ENCODE peak calls at places on chromosomes 5 and 9, in eight cellular contexts. One of them, this sample, is unnamed.

GRCh38 chr9:93667006-93667405 is 90.6 kb downstream of the PHF2 start:
- DNase-seq in right atrium auricular region: no peak
- DNase-seq in AG04450: no peak
- DNase-seq in fibroblast of lung: no peak
- DNase-seq in left ventricle myocardium inferior: peak
- DNase-seq in DND-41: no peak
- DNase-seq in lower leg skin: peak
- DNase-seq in foreskin fibroblast: no peak
- DNase-seq in this sample: no peak

GRCh38 chr5:76290321-76290757 is 112.7 kb upstream of the IQGAP2 start:
- DNase-seq in right atrium auricular region: no peak
- DNase-seq in AG04450: no peak
- DNase-seq in fibroblast of lung: no peak
- DNase-seq in left ventricle myocardium inferior: no peak
- DNase-seq in DND-41: no peak
- DNase-seq in lower leg skin: no peak
- DNase-seq in foreskin fibroblast: no peak
- DNase-seq in this sample: no peak

GRCh38 chr9:7370378-7370777 is 429.2 kb downstream of the DMAC1 start:
- DNase-seq in right atrium auricular region: no peak
- DNase-seq in AG04450: no peak
- DNase-seq in fibroblast of lung: no peak
- DNase-seq in left ventricle myocardium inferior: no peak
- DNase-seq in DND-41: no peak
- DNase-seq in lower leg skin: no peak
- DNase-seq in foreskin fibroblast: no peak
- DNase-seq in this sample: no peak

GRCh38 chr9:114756920-114757319 is 48.9 kb downstream of the TNFSF15 start:
- DNase-seq in right atrium auricular region: no peak
- DNase-seq in AG04450: no peak
- DNase-seq in fibroblast of lung: no peak
- DNase-seq in left ventricle myocardium inferior: no peak
- DNase-seq in DND-41: no peak
- DNase-seq in lower leg skin: no peak
- DNase-seq in foreskin fibroblast: no peak
- DNase-seq in this sample: no peak

GRCh38 chr9:126149661-126150060 is 177.0 kb upstream of the MVB12B start:
- DNase-seq in right atrium auricular region: peak
- DNase-seq in AG04450: no peak
- DNase-seq in fibroblast of lung: no peak
- DNase-seq in left ventricle myocardium inferior: no peak
- DNase-seq in DND-41: no peak
- DNase-seq in lower leg skin: peak
- DNase-seq in foreskin fibroblast: no peak
- DNase-seq in this sample: no peak

GRCh38 chr5:180013660-180014059 is 57.9 kb downstream of the RNF130 start:
- DNase-seq in right atrium auricular region: no peak
- DNase-seq in AG04450: no peak
- DNase-seq in fibroblast of lung: no peak
- DNase-seq in left ventricle myocardium inferior: no peak
- DNase-seq in DND-41: no peak
- DNase-seq in lower leg skin: no peak
- DNase-seq in foreskin fibroblast: no peak
- DNase-seq in this sample: no peak

GRCh38 chr5:74145904-74146303 is 494.6 kb downstream of the ENC1 start:
- DNase-seq in right atrium auricular region: no peak
- DNase-seq in AG04450: no peak
- DNase-seq in fibroblast of lung: no peak
- DNase-seq in left ventricle myocardium inferior: no peak
- DNase-seq in DND-41: no peak
- DNase-seq in lower leg skin: no peak
- DNase-seq in foreskin fibroblast: no peak
- DNase-seq in this sample: no peak

GRCh38 chr9:33473216-33473615 is 508 bp downstream of the NOL6 start:
- DNase-seq in right atrium auricular region: no peak
- DNase-seq in AG04450: no peak
- DNase-seq in fibroblast of lung: no peak
- DNase-seq in left ventricle myocardium inferior: no peak
- DNase-seq in DND-41: no peak
- DNase-seq in lower leg skin: no peak
- DNase-seq in foreskin fibroblast: peak
- DNase-seq in this sample: no peak

GRCh38 chr9:135338546-135338945 is 141.0 kb upstream of the PPP1R26 start:
- DNase-seq in right atrium auricular region: no peak
- DNase-seq in AG04450: no peak
- DNase-seq in fibroblast of lung: no peak
- DNase-seq in left ventricle myocardium inferior: no peak
- DNase-seq in DND-41: no peak
- DNase-seq in lower leg skin: peak
- DNase-seq in foreskin fibroblast: no peak
- DNase-seq in this sample: no peak

GRCh38 chr5:100623719-100624118 is 88.5 kb downstream of the FAM174A start:
- DNase-seq in right atrium auricular region: no peak
- DNase-seq in AG04450: no peak
- DNase-seq in fibroblast of lung: peak
- DNase-seq in left ventricle myocardium inferior: no peak
- DNase-seq in DND-41: peak
- DNase-seq in lower leg skin: no peak
- DNase-seq in foreskin fibroblast: peak
- DNase-seq in this sample: no peak

GRCh38 chr5:13624283-13625074 is 320.0 kb downstream of the DNAH5 start:
- DNase-seq in right atrium auricular region: no peak
- DNase-seq in AG04450: no peak
- DNase-seq in fibroblast of lung: no peak
- DNase-seq in left ventricle myocardium inferior: no peak
- DNase-seq in DND-41: no peak
- DNase-seq in lower leg skin: no peak
- DNase-seq in foreskin fibroblast: no peak
- DNase-seq in this sample: no peak

GRCh38 chr5:32206053-32206452 is 31.9 kb upstream of the GOLPH3 start:
- DNase-seq in right atrium auricular region: no peak
- DNase-seq in AG04450: no peak
- DNase-seq in fibroblast of lung: no peak
- DNase-seq in left ventricle myocardium inferior: no peak
- DNase-seq in DND-41: no peak
- DNase-seq in lower leg skin: no peak
- DNase-seq in foreskin fibroblast: no peak
- DNase-seq in this sample: no peak

GRCh38 chr9:106482733-106483132 is 380.2 kb upstream of the ZNF462 start:
- DNase-seq in right atrium auricular region: no peak
- DNase-seq in AG04450: no peak
- DNase-seq in fibroblast of lung: peak
- DNase-seq in left ventricle myocardium inferior: no peak
- DNase-seq in DND-41: no peak
- DNase-seq in lower leg skin: no peak
- DNase-seq in foreskin fibroblast: peak
- DNase-seq in this sample: no peak

GRCh38 chr5:92514901-92515300 is 1066.1 kb downstream of the NR2F1-AS1 start:
- DNase-seq in right atrium auricular region: no peak
- DNase-seq in AG04450: no peak
- DNase-seq in fibroblast of lung: no peak
- DNase-seq in left ventricle myocardium inferior: no peak
- DNase-seq in DND-41: no peak
- DNase-seq in lower leg skin: no peak
- DNase-seq in foreskin fibroblast: peak
- DNase-seq in this sample: no peak

GRCh38 chr9:104107799-104108198 is 13.7 kb downstream of the SMC2 start:
- DNase-seq in right atrium auricular region: no peak
- DNase-seq in AG04450: no peak
- DNase-seq in fibroblast of lung: no peak
- DNase-seq in left ventricle myocardium inferior: no peak
- DNase-seq in DND-41: no peak
- DNase-seq in lower leg skin: no peak
- DNase-seq in foreskin fibroblast: no peak
- DNase-seq in this sample: no peak

GRCh38 chr5:65041296-65042158 is 272.8 kb downstream of the CWC27 start:
- DNase-seq in right atrium auricular region: no peak
- DNase-seq in AG04450: no peak
- DNase-seq in fibroblast of lung: peak
- DNase-seq in left ventricle myocardium inferior: no peak
- DNase-seq in DND-41: no peak
- DNase-seq in lower leg skin: no peak
- DNase-seq in foreskin fibroblast: peak
- DNase-seq in this sample: no peak

GRCh38 chr9:96555567-96556386 is 63.9 kb downstream of the CDC14B start:
- DNase-seq in right atrium auricular region: no peak
- DNase-seq in AG04450: no peak
- DNase-seq in fibroblast of lung: peak
- DNase-seq in left ventricle myocardium inferior: no peak
- DNase-seq in DND-41: no peak
- DNase-seq in lower leg skin: no peak
- DNase-seq in foreskin fibroblast: peak
- DNase-seq in this sample: no peak

GRCh38 chr5:98314262-98314661 is 459.2 kb upstream of the RGMB start:
- DNase-seq in right atrium auricular region: no peak
- DNase-seq in AG04450: no peak
- DNase-seq in fibroblast of lung: peak
- DNase-seq in left ventricle myocardium inferior: no peak
- DNase-seq in DND-41: no peak
- DNase-seq in lower leg skin: no peak
- DNase-seq in foreskin fibroblast: peak
- DNase-seq in this sample: peak

GRCh38 chr5:73495772-73496346 is 2.4 kb upstream of the BTF3 start:
- DNase-seq in right atrium auricular region: no peak
- DNase-seq in AG04450: no peak
- DNase-seq in fibroblast of lung: peak
- DNase-seq in left ventricle myocardium inferior: no peak
- DNase-seq in DND-41: no peak
- DNase-seq in lower leg skin: no peak
- DNase-seq in foreskin fibroblast: no peak
- DNase-seq in this sample: no peak

GRCh38 chr5:14032944-14033343 is 88.5 kb upstream of the DNAH5 start:
- DNase-seq in right atrium auricular region: no peak
- DNase-seq in AG04450: no peak
- DNase-seq in fibroblast of lung: peak
- DNase-seq in left ventricle myocardium inferior: no peak
- DNase-seq in DND-41: no peak
- DNase-seq in lower leg skin: peak
- DNase-seq in foreskin fibroblast: peak
- DNase-seq in this sample: no peak

GRCh38 chr5:138686668-138687067 is 66.6 kb upstream of the CTNNA1 start:
- DNase-seq in right atrium auricular region: no peak
- DNase-seq in AG04450: no peak
- DNase-seq in fibroblast of lung: peak
- DNase-seq in left ventricle myocardium inferior: no peak
- DNase-seq in DND-41: no peak
- DNase-seq in lower leg skin: peak
- DNase-seq in foreskin fibroblast: peak
- DNase-seq in this sample: no peak

GRCh38 chr5:173903396-173904140 is 15.4 kb downstream of the CPEB4 start:
- DNase-seq in right atrium auricular region: no peak
- DNase-seq in AG04450: no peak
- DNase-seq in fibroblast of lung: no peak
- DNase-seq in left ventricle myocardium inferior: no peak
- DNase-seq in DND-41: no peak
- DNase-seq in lower leg skin: no peak
- DNase-seq in foreskin fibroblast: no peak
- DNase-seq in this sample: no peak
- H3K4me3 ChIP-seq in right atrium auricular region: no peak
- H3K4me3 ChIP-seq in AG04450: no peak
- H3K4me3 ChIP-seq in fibroblast of lung: no peak
- H3K4me3 ChIP-seq in left ventricle myocardium inferior: peak
- H3K4me3 ChIP-seq in DND-41: no peak
- H3K4me3 ChIP-seq in lower leg skin: no peak
- H3K4me3 ChIP-seq in foreskin fibroblast: no peak
- H3K4me3 ChIP-seq in this sample: no peak

GRCh38 chr9:125003332-125003731 is 62.4 kb upstream of the GOLGA1 start:
- DNase-seq in right atrium auricular region: no peak
- DNase-seq in AG04450: no peak
- DNase-seq in fibroblast of lung: no peak
- DNase-seq in left ventricle myocardium inferior: no peak
- DNase-seq in DND-41: no peak
- DNase-seq in lower leg skin: no peak
- DNase-seq in foreskin fibroblast: no peak
- DNase-seq in this sample: no peak
- TF ChIP-seq CTCF in right atrium auricular region: no peak
- TF ChIP-seq CTCF in AG04450: no peak
- TF ChIP-seq CTCF in fibroblast of lung: no peak
- TF ChIP-seq CTCF in left ventricle myocardium inferior: no peak
- TF ChIP-seq CTCF in DND-41: no peak
- TF ChIP-seq CTCF in lower leg skin: no peak
- TF ChIP-seq CTCF in foreskin fibroblast: no peak
- TF ChIP-seq CTCF in this sample: no peak

DNA sequence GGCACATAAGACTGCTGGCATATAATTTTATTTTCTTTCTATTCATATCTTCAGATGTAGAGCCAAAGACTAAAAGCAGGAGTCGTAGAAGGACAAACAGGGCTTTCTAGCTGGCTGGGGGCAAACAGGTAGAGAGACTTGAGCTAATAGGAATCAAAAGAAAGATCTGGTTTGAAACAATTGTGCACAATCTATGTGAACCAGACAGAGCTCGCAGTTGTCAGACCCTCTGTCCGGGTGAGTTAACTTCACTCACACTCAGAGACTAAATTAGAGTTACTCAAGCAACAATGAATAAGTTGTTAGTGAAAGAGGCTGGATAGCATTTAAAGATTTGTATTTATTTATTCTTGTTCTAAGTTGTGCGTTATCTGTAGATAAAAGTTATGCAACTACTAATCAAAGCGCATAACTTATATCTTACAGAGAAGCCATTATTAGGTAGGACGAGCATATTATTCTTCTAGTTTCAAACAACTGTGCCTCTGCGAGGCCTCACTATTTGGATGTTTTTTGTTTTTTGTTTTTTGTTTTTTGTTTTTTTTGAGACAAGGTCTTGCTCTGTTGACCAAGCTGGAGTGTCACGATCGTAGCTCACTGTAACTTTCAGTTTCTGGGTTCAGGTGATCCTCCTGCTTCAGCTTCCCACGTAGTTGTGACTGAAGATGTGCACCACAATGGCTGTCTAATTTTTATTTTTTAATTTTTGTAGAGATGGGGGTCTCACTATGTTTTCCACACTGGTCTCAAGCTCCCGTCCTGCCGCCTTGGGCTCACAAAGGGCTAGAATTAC is 13.2 kb upstream of the LNPEP start:
- DNase-seq in right atrium auricular region: no peak
- DNase-seq in AG04450: no peak
- DNase-seq in fibroblast of lung: no peak
- DNase-seq in left ventricle myocardium inferior: no peak
- DNase-seq in DND-41: no peak
- DNase-seq in lower leg skin: no peak
- DNase-seq in foreskin fibroblast: no peak
- DNase-seq in this sample: no peak
- H3K4me3 ChIP-seq in right atrium auricular region: no peak
- H3K4me3 ChIP-seq in AG04450: no peak
- H3K4me3 ChIP-seq in fibroblast of lung: no peak
- H3K4me3 ChIP-seq in left ventricle myocardium inferior: no peak
- H3K4me3 ChIP-seq in DND-41: no peak
- H3K4me3 ChIP-seq in lower leg skin: no peak
- H3K4me3 ChIP-seq in foreskin fibroblast: no peak
- H3K4me3 ChIP-seq in this sample: no peak

DNA sequence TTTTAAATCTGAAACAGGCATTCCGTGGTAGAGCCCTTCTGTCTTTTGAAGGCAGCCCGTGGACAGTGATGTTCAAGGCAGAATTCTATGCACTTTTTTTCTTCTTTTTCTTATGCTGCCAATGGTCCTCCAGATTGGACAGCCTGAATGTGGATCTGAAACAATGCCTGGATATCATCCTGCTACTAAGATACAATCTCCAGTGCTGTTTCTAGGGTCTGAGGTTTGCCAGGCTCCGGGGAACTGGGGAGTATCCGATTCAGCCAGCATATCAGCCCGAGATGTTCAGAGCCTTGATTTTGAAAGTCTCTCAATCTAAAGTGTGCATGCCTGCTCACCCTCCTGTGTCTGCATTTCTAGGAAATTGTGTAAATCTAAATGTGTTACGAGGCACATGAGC is 103.8 kb upstream of the WWC1 start:
- DNase-seq in right atrium auricular region: no peak
- DNase-seq in AG04450: no peak
- DNase-seq in fibroblast of lung: no peak
- DNase-seq in left ventricle myocardium inferior: no peak
- DNase-seq in DND-41: no peak
- DNase-seq in lower leg skin: no peak
- DNase-seq in foreskin fibroblast: no peak
- DNase-seq in this sample: no peak
- TF ChIP-seq CTCF in right atrium auricular region: no peak
- TF ChIP-seq CTCF in AG04450: no peak
- TF ChIP-seq CTCF in fibroblast of lung: no peak
- TF ChIP-seq CTCF in left ventricle myocardium inferior: no peak
- TF ChIP-seq CTCF in DND-41: no peak
- TF ChIP-seq CTCF in lower leg skin: no peak
- TF ChIP-seq CTCF in foreskin fibroblast: no peak
- TF ChIP-seq CTCF in this sample: no peak

This sample was measured in AG04449.